ENCODE peak calls at places on chromosome 5, in six cellular contexts. One of them, this sample, is unnamed.

GRCh38 chr5:2382776-2383677 is 368.4 kb downstream of the IRX2 start:
- DNase-seq in AG04450: no peak
- DNase-seq in fibroblast of pulmonary artery: no peak
- DNase-seq in CD8-positive, alpha-beta T cell: no peak
- DNase-seq in breast epithelium: no peak
- DNase-seq in sigmoid colon: no peak
- DNase-seq in this sample: no peak

GRCh38 chr5:170497311-170498038 is 6.3 kb upstream of the KCNIP1 start:
- DNase-seq in AG04450: peak
- DNase-seq in fibroblast of pulmonary artery: no peak
- DNase-seq in CD8-positive, alpha-beta T cell: no peak
- DNase-seq in breast epithelium: no peak
- DNase-seq in sigmoid colon: no peak
- DNase-seq in this sample: no peak

GRCh38 chr5:175642998-175643397 is 14.9 kb upstream of the HRH2 start:
- DNase-seq in AG04450: no peak
- DNase-seq in fibroblast of pulmonary artery: no peak
- DNase-seq in CD8-positive, alpha-beta T cell: no peak
- DNase-seq in breast epithelium: no peak
- DNase-seq in sigmoid colon: no peak
- DNase-seq in this sample: no peak

GRCh38 chr5:10315824-10316509 is 8.3 kb upstream of the CMBL start:
- DNase-seq in AG04450: no peak
- DNase-seq in fibroblast of pulmonary artery: no peak
- DNase-seq in CD8-positive, alpha-beta T cell: no peak
- DNase-seq in breast epithelium: no peak
- DNase-seq in sigmoid colon: peak
- DNase-seq in this sample: no peak

GRCh38 chr5:151052834-151053233 is 28.0 kb downstream of the TNIP1 start:
- DNase-seq in AG04450: no peak
- DNase-seq in fibroblast of pulmonary artery: no peak
- DNase-seq in CD8-positive, alpha-beta T cell: no peak
- DNase-seq in breast epithelium: no peak
- DNase-seq in sigmoid colon: no peak
- DNase-seq in this sample: no peak

GRCh38 chr5:14880688-14881087 is 9.1 kb upstream of the ANKH start:
- DNase-seq in AG04450: no peak
- DNase-seq in fibroblast of pulmonary artery: no peak
- DNase-seq in CD8-positive, alpha-beta T cell: no peak
- DNase-seq in breast epithelium: no peak
- DNase-seq in sigmoid colon: no peak
- DNase-seq in this sample: no peak

GRCh38 chr5:128649183-128649582 is 111.1 kb upstream of the FBN2 start:
- DNase-seq in AG04450: no peak
- DNase-seq in fibroblast of pulmonary artery: peak
- DNase-seq in CD8-positive, alpha-beta T cell: no peak
- DNase-seq in breast epithelium: no peak
- DNase-seq in sigmoid colon: no peak
- DNase-seq in this sample: no peak

GRCh38 chr5:32130865-32131264 is 43.3 kb downstream of the GOLPH3 start:
- DNase-seq in AG04450: no peak
- DNase-seq in fibroblast of pulmonary artery: no peak
- DNase-seq in CD8-positive, alpha-beta T cell: no peak
- DNase-seq in breast epithelium: no peak
- DNase-seq in sigmoid colon: no peak
- DNase-seq in this sample: no peak

GRCh38 chr5:111545031-111545430 is 32.7 kb upstream of the STARD4 start:
- DNase-seq in AG04450: no peak
- DNase-seq in fibroblast of pulmonary artery: no peak
- DNase-seq in CD8-positive, alpha-beta T cell: no peak
- DNase-seq in breast epithelium: no peak
- DNase-seq in sigmoid colon: no peak
- DNase-seq in this sample: no peak

GRCh38 chr5:172598251-172599203 is 42.5 kb upstream of the NEURL1B start:
- DNase-seq in AG04450: no peak
- DNase-seq in fibroblast of pulmonary artery: no peak
- DNase-seq in CD8-positive, alpha-beta T cell: no peak
- DNase-seq in breast epithelium: no peak
- DNase-seq in sigmoid colon: no peak
- DNase-seq in this sample: peak

GRCh38 chr5:21701317-21701716 is 1151.8 kb downstream of the CDH12 start:
- DNase-seq in AG04450: no peak
- DNase-seq in fibroblast of pulmonary artery: no peak
- DNase-seq in CD8-positive, alpha-beta T cell: no peak
- DNase-seq in breast epithelium: no peak
- DNase-seq in sigmoid colon: no peak
- DNase-seq in this sample: no peak

GRCh38 chr5:65674749-65675148 is 47.2 kb downstream of the SGTB start:
- DNase-seq in AG04450: no peak
- DNase-seq in fibroblast of pulmonary artery: peak
- DNase-seq in CD8-positive, alpha-beta T cell: no peak
- DNase-seq in breast epithelium: no peak
- DNase-seq in sigmoid colon: no peak
- DNase-seq in this sample: no peak

GRCh38 chr5:112338681-112339337 is 80.3 kb downstream of the EPB41L4A start:
- DNase-seq in AG04450: no peak
- DNase-seq in fibroblast of pulmonary artery: peak
- DNase-seq in CD8-positive, alpha-beta T cell: no peak
- DNase-seq in breast epithelium: peak
- DNase-seq in sigmoid colon: no peak
- DNase-seq in this sample: no peak

GRCh38 chr5:42720242-42720641 is 36.4 kb upstream of the CCDC152 start:
- DNase-seq in AG04450: no peak
- DNase-seq in fibroblast of pulmonary artery: no peak
- DNase-seq in CD8-positive, alpha-beta T cell: no peak
- DNase-seq in breast epithelium: no peak
- DNase-seq in sigmoid colon: no peak
- DNase-seq in this sample: no peak

GRCh38 chr5:59648949-59649921 is 244.3 kb downstream of the PDE4D start:
- DNase-seq in AG04450: no peak
- DNase-seq in fibroblast of pulmonary artery: peak
- DNase-seq in CD8-positive, alpha-beta T cell: no peak
- DNase-seq in breast epithelium: no peak
- DNase-seq in sigmoid colon: no peak
- DNase-seq in this sample: no peak

GRCh38 chr5:35651002-35651756 is 33.5 kb downstream of the SPEF2 start:
- DNase-seq in AG04450: peak
- DNase-seq in fibroblast of pulmonary artery: peak
- DNase-seq in CD8-positive, alpha-beta T cell: peak
- DNase-seq in breast epithelium: no peak
- DNase-seq in sigmoid colon: no peak
- DNase-seq in this sample: no peak

GRCh38 chr5:87784869-87785268 is 372.1 kb upstream of the CCNH start:
- DNase-seq in AG04450: no peak
- DNase-seq in fibroblast of pulmonary artery: no peak
- DNase-seq in CD8-positive, alpha-beta T cell: no peak
- DNase-seq in breast epithelium: no peak
- DNase-seq in sigmoid colon: no peak
- DNase-seq in this sample: no peak

GRCh38 chr5:154884424-154884823 is 26.0 kb downstream of the CNOT8 start:
- DNase-seq in AG04450: no peak
- DNase-seq in fibroblast of pulmonary artery: no peak
- DNase-seq in CD8-positive, alpha-beta T cell: no peak
- DNase-seq in breast epithelium: no peak
- DNase-seq in sigmoid colon: no peak
- DNase-seq in this sample: no peak

GRCh38 chr5:132788990-132789886 is 12.2 kb upstream of the SEPTIN8 start:
- DNase-seq in AG04450: no peak
- DNase-seq in fibroblast of pulmonary artery: no peak
- DNase-seq in CD8-positive, alpha-beta T cell: no peak
- DNase-seq in breast epithelium: no peak
- DNase-seq in sigmoid colon: no peak
- DNase-seq in this sample: no peak

GRCh38 chr5:103037673-103038455 is 82.1 kb downstream of the GIN1 start:
- DNase-seq in AG04450: no peak
- DNase-seq in fibroblast of pulmonary artery: no peak
- DNase-seq in CD8-positive, alpha-beta T cell: no peak
- DNase-seq in breast epithelium: no peak
- DNase-seq in sigmoid colon: no peak
- DNase-seq in this sample: no peak

GRCh38 chr5:103036601-103037000 is 83.3 kb downstream of the GIN1 start:
- DNase-seq in AG04450: no peak
- DNase-seq in fibroblast of pulmonary artery: no peak
- DNase-seq in CD8-positive, alpha-beta T cell: no peak
- DNase-seq in breast epithelium: no peak
- DNase-seq in sigmoid colon: no peak
- DNase-seq in this sample: no peak

GRCh38 chr5:103035701-103036100 is 84.2 kb downstream of the GIN1 start:
- DNase-seq in AG04450: no peak
- DNase-seq in fibroblast of pulmonary artery: no peak
- DNase-seq in CD8-positive, alpha-beta T cell: no peak
- DNase-seq in breast epithelium: no peak
- DNase-seq in sigmoid colon: no peak
- DNase-seq in this sample: no peak

DNA sequence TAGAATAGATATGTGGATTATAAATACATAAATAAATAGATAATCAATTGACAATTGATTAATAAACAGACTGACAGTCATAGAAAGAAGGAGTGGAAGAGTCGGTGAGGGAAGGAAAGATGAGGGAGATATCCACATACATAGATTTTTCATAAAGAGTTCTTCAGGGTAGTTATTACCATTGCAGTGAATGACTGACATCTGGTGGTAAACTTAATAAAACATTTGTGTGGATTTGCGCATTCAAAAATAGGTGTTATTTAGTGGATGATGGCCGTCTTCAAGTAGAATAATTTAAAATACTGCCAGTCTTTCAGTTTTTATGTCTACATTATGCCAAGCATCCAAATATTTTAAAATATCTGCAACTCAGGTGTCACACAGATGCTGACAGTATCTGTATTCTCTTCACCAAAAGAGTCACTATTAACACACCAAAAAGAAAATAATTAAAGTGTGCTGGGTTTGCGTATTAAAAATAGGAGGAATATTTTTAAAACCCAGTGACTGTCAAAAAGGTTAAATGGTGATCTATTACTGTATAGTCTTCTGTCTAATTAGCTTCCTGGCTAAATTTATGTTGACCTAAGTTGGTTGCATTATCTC is 78.8 kb downstream of the GIN1 start:
- DNase-seq in AG04450: peak
- DNase-seq in fibroblast of pulmonary artery: peak
- DNase-seq in CD8-positive, alpha-beta T cell: no peak
- DNase-seq in breast epithelium: no peak
- DNase-seq in sigmoid colon: no peak
- DNase-seq in this sample: no peak
- TF ChIP-seq CTCF in AG04450: peak
- TF ChIP-seq CTCF in fibroblast of pulmonary artery: peak
- TF ChIP-seq CTCF in CD8-positive, alpha-beta T cell: peak
- TF ChIP-seq CTCF in breast epithelium: peak
- TF ChIP-seq CTCF in sigmoid colon: peak
- TF ChIP-seq CTCF in this sample: peak

GRCh38 chr5:135149956-135150723 is 116.1 kb upstream of the PITX1 start:
- DNase-seq in AG04450: no peak
- DNase-seq in fibroblast of pulmonary artery: no peak
- DNase-seq in CD8-positive, alpha-beta T cell: no peak
- DNase-seq in breast epithelium: no peak
- DNase-seq in sigmoid colon: no peak
- DNase-seq in this sample: no peak
- TF ChIP-seq CTCF in AG04450: no peak
- TF ChIP-seq CTCF in fibroblast of pulmonary artery: no peak
- TF ChIP-seq CTCF in CD8-positive, alpha-beta T cell: no peak
- TF ChIP-seq CTCF in breast epithelium: no peak
- TF ChIP-seq CTCF in sigmoid colon: no peak
- TF ChIP-seq CTCF in this sample: no peak

GRCh38 chr5:79829260-79829659 is 139.6 kb downstream of the CMYA5 start:
- DNase-seq in AG04450: no peak
- DNase-seq in fibroblast of pulmonary artery: no peak
- DNase-seq in CD8-positive, alpha-beta T cell: no peak
- DNase-seq in breast epithelium: no peak
- DNase-seq in sigmoid colon: no peak
- DNase-seq in this sample: no peak
- TF ChIP-seq CTCF in AG04450: peak
- TF ChIP-seq CTCF in fibroblast of pulmonary artery: peak
- TF ChIP-seq CTCF in CD8-positive, alpha-beta T cell: no peak
- TF ChIP-seq CTCF in breast epithelium: no peak
- TF ChIP-seq CTCF in sigmoid colon: no peak
- TF ChIP-seq CTCF in this sample: no peak

GRCh38 chr5:131418846-131419245 is 155.0 kb downstream of the CDC42SE2 start:
- DNase-seq in AG04450: no peak
- DNase-seq in fibroblast of pulmonary artery: no peak
- DNase-seq in CD8-positive, alpha-beta T cell: no peak
- DNase-seq in breast epithelium: no peak
- DNase-seq in sigmoid colon: no peak
- DNase-seq in this sample: no peak

GRCh38 chr5:131426011-131426410 is 162.2 kb downstream of the CDC42SE2 start:
- DNase-seq in AG04450: no peak
- DNase-seq in fibroblast of pulmonary artery: no peak
- DNase-seq in CD8-positive, alpha-beta T cell: no peak
- DNase-seq in breast epithelium: no peak
- DNase-seq in sigmoid colon: no peak
- DNase-seq in this sample: no peak

GRCh38 chr5:131419877-131420276 is 156.0 kb downstream of the CDC42SE2 start:
- DNase-seq in AG04450: no peak
- DNase-seq in fibroblast of pulmonary artery: no peak
- DNase-seq in CD8-positive, alpha-beta T cell: no peak
- DNase-seq in breast epithelium: no peak
- DNase-seq in sigmoid colon: no peak
- DNase-seq in this sample: no peak

GRCh38 chr5:131417240-131417869 is 153.5 kb downstream of the CDC42SE2 start:
- DNase-seq in AG04450: peak
- DNase-seq in fibroblast of pulmonary artery: peak
- DNase-seq in CD8-positive, alpha-beta T cell: peak
- DNase-seq in breast epithelium: peak
- DNase-seq in sigmoid colon: peak
- DNase-seq in this sample: peak

DNA sequence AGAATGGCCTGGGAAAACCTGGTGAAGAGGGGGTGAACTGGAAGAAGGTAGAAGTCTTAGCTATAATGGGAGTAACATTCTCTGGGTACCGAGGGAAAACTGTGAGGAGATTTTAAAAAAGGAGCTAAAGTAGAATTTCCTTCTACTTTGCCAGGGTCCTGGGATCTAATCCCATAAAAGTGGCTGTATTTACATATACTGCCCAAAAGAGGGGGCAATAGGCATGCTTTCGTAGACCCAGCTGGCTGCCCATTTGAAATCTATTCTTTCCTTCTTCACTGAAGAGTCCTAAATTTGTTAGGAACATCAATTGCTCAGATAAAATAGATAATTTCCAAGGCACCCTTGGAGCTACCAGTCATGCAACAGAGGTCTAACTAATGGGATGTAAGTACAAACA is 159.2 kb downstream of the CDC42SE2 start:
- DNase-seq in AG04450: peak
- DNase-seq in fibroblast of pulmonary artery: peak
- DNase-seq in CD8-positive, alpha-beta T cell: no peak
- DNase-seq in breast epithelium: no peak
- DNase-seq in sigmoid colon: no peak
- DNase-seq in this sample: no peak
- TF ChIP-seq CTCF in AG04450: peak
- TF ChIP-seq CTCF in fibroblast of pulmonary artery: peak
- TF ChIP-seq CTCF in CD8-positive, alpha-beta T cell: no peak
- TF ChIP-seq CTCF in breast epithelium: no peak
- TF ChIP-seq CTCF in sigmoid colon: no peak
- TF ChIP-seq CTCF in this sample: peak